ENCODE peak calls at places on chromosomes 2 and 18, in four cellular contexts. D is right lobe of liver, O is uterus, I is A549. F is an unnamed sample.
A peak's percentile ranks its signal among the peaks of the same experiment; 100 is the strongest.

GRCh38 chr2:241863021-241863954 is 4.6 kb upstream of the PDCD1 start:
- DNase-seq in D (no peak), O (peak; percentile 62), I (no peak), F (no peak)

GRCh38 chr2:127007652-127008051 is 99.3 kb downstream of the BIN1 start:
- DNase-seq in D (no peak), O (no peak), I (no peak), F (no peak)

GRCh38 chr2:28583899-28584553 is 88.2 kb downstream of the PLB1 start:
- DNase-seq in D (no peak), O (peak; percentile 91), I (peak; percentile 99), F (peak; percentile 70)

GRCh38 chr2:113979172-113980128 is 89.6 kb downstream of the ACTR3 start:
- DNase-seq in D (no peak), O (no peak), I (no peak), F (no peak)

GRCh38 chr2:118310016-118310877 is 222.0 kb downstream of the INSIG2 start:
- DNase-seq in D (no peak), O (no peak), I (no peak), F (no peak)

GRCh38 chr18:4144201-4144600 is 310.9 kb downstream of the DLGAP1 start:
- DNase-seq in D (no peak), O (no peak), I (no peak), F (no peak)

GRCh38 chr18:79427368-79428225 is 31.9 kb downstream of the NFATC1 start:
- DNase-seq in D (no peak), O (no peak), I (no peak), F (no peak)

GRCh38 chr18:13629841-13630747 is 96.3 kb downstream of the FAM210A start:
- DNase-seq in D (no peak), O (peak; percentile 62), I (peak; percentile 61), F (peak; percentile 44)

GRCh38 chr18:13492314-13492713 is 234.0 kb downstream of the FAM210A start:
- DNase-seq in D (no peak), O (no peak), I (no peak), F (no peak)

GRCh38 chr2:23522726-23523410 is 137.9 kb downstream of the KLHL29 start:
- DNase-seq in D (no peak), O (no peak), I (no peak), F (no peak)

GRCh38 chr2:23526114-23526513 is 141.1 kb downstream of the KLHL29 start:
- DNase-seq in D (no peak), O (no peak), I (no peak), F (no peak)

GRCh38 chr2:23523651-23524260 is 138.8 kb downstream of the KLHL29 start:
- DNase-seq in D (no peak), O (peak; percentile 66), I (no peak), F (no peak)

GRCh38 chr2:23525137-23525765 is 140.3 kb downstream of the KLHL29 start:
- DNase-seq in D (no peak), O (no peak), I (no peak), F (no peak)

GRCh38 chr2:23524261-23524706 is 139.3 kb downstream of the KLHL29 start:
- DNase-seq in D (no peak), O (peak; percentile 57), I (no peak), F (no peak)
- H3K27ac ChIP-seq in D (no peak overlapping the region), O (peak overlapping the region; percentile 87), I (no peak overlapping the region), F (peak overlapping the region; percentile 16)

DNA sequence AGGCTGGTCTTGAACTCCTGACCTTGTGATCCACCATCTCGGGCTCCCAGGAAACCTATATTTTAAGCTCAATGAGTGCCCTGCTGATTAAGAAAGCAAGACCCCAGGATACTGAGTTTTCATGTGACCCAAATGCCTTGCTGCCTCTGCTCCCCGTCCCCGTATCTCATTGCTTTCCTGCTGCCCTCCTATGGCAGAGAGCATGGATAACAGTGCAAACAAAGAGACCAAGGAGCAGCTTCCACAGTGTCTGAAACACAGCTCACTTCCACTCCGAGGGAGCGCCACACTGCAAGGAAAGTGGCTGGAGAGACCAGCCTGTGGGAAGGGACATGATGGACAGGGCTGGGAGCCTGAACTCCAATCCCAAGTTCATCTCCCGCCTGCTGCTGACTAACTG is 246.8 kb downstream of the TMEM182 start:
- DNase-seq in D (no peak), O (no peak), I (no peak), F (no peak)
- H3K27ac ChIP-seq in D (no peak overlapping the region), O (no peak overlapping the region), I (no peak overlapping the region), F (no peak overlapping the region)

GRCh38 chr18:22504251-22504650 is 86.5 kb upstream of the CTAGE1 start:
- DNase-seq in D (no peak), O (no peak), I (no peak), F (no peak)

GRCh38 chr18:22504665-22505064 is 87.0 kb upstream of the CTAGE1 start:
- DNase-seq in D (no peak), O (no peak), I (peak; percentile 14), F (no peak)

GRCh38 chr18:22503803-22504202 is 86.1 kb upstream of the CTAGE1 start:
- DNase-seq in D (no peak), O (peak; percentile 30), I (no peak), F (no peak)

GRCh38 chr18:22507055-22507454 is 89.3 kb upstream of the CTAGE1 start:
- DNase-seq in D (no peak), O (no peak), I (no peak), F (no peak)

DNA sequence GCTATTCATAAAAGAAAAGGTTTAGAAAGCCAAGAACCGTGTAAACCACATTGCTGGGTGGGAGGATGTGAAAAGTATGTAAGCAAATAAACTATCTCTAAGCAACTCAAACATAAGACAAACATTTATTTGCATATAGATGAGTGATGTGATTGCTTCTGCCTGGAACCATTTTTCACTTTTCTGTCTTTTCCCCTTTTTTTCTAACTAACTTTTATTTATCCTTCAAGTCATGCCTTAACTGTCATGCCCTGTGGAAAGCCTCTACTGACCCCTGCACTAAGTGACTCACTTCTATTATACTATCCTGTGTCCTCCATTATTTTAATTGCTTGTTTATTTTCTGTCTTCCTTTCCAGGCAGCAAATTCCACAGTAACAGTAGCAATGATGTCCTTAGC is 87.4 kb upstream of the CTAGE1 start:
- DNase-seq in D (no peak), O (no peak), I (no peak), F (no peak)
- H3K27ac ChIP-seq in D (no peak overlapping the region), O (peak overlapping the region; percentile 23), I (peak overlapping the region; percentile 37), F (no peak overlapping the region)

GRCh38 chr2:38377501-38378258 is 607 bp upstream of the ATL2 start:
- DNase-seq in D (no peak), O (peak; percentile 39), I (peak; percentile 33), F (no peak)
- H3K27ac ChIP-seq in D (peak overlapping the region; percentile 51), O (peak overlapping the region; percentile 99), I (peak overlapping the region; percentile 98), F (peak overlapping the region; percentile 100)

GRCh38 chr2:239302808-239303557 is 97.8 kb downstream of the HDAC4 start:
- DNase-seq in D (peak; percentile 45), O (peak; percentile 19), I (no peak), F (peak; percentile 57)
- H3K27ac ChIP-seq in D (no peak overlapping the region), O (peak overlapping the region; percentile 13), I (peak overlapping the region; percentile 31), F (peak overlapping the region; percentile 2)